ENCODE peak calls at places on chromosomes 6 and 20, in four cellular contexts. K is spleen, O is stomach, B is pancreas. M is an unnamed sample.

GRCh38 chr6:109059148-109059547 is 35.5 kb downstream of the SESN1 start:
- DNase-seq in K (no peak), O (no peak), B (no peak), M (no peak)

GRCh38 chr6:52834481-52834880 is 6.1 kb downstream of the GSTA5 start:
- DNase-seq in O (no peak), K (no peak), B (no peak), M (no peak)

GRCh38 chr20:57385940-57386339 is 5.3 kb upstream of the RBM38 start:
- DNase-seq in O (no peak), K (peak; percentile 70), B (peak; percentile 7), M (no peak)

GRCh38 chr6:119749341-119749740 is 399.8 kb upstream of the MAN1A1 start:
- DNase-seq in K (no peak), O (no peak), B (no peak), M (no peak)

GRCh38 chr6:10690651-10691445 is 3.6 kb downstream of the C6orf52 start:
- DNase-seq in O (no peak), B (no peak), K (no peak), M (no peak)

GRCh38 chr6:158014505-158015187 is 33.0 kb downstream of the SYNJ2 start:
- DNase-seq in O (no peak), K (peak; percentile 48), B (no peak), M (no peak)

GRCh38 chr20:7841967-7842301 is 98.3 kb downstream of the HAO1 start:
- DNase-seq in K (no peak), O (no peak), B (no peak), M (peak; percentile 82)

GRCh38 chr20:47500554-47500953 is 1.1 kb upstream of the NCOA3 start:
- DNase-seq in O (no peak), B (no peak), K (no peak), M (no peak)

GRCh38 chr20:24289737-24290481 is 179.5 kb upstream of the SYNDIG1 start:
- DNase-seq in O (no peak), K (no peak), B (no peak), M (no peak)

GRCh38 chr20:62519826-62520225 is 44.0 kb upstream of the GATA5 start:
- DNase-seq in O (no peak), K (no peak), B (no peak), M (no peak)

GRCh38 chr6:98946877-98947410 is 802 bp downstream of the FBXL4 start:
- DNase-seq in B (peak; percentile 38), K (peak; percentile 85), O (peak; percentile 53), M (no peak)

GRCh38 chr6:53273356-53273755 is 75.4 kb downstream of the ELOVL5 start:
- DNase-seq in O (no peak), B (no peak), K (no peak), M (no peak)

GRCh38 chr6:52019092-52019491 is 68.3 kb downstream of the PKHD1 start:
- DNase-seq in B (no peak), K (no peak), O (no peak), M (no peak)

GRCh38 chr6:45209762-45210161 is 118.4 kb upstream of the RUNX2 start:
- DNase-seq in O (no peak), K (no peak), B (no peak), M (no peak)

GRCh38 chr6:148538251-148539190 is 195.9 kb downstream of the SASH1 start:
- DNase-seq in O (no peak), K (no peak), B (no peak), M (no peak)

GRCh38 chr20:11755071-11755881 is 162.4 kb upstream of the BTBD3 start:
- DNase-seq in O (no peak), K (no peak), B (no peak), M (peak; percentile 2)
- TF ChIP-seq CTCF in O (no peak), K (no peak), B (no peak), M (no peak)

DNA sequence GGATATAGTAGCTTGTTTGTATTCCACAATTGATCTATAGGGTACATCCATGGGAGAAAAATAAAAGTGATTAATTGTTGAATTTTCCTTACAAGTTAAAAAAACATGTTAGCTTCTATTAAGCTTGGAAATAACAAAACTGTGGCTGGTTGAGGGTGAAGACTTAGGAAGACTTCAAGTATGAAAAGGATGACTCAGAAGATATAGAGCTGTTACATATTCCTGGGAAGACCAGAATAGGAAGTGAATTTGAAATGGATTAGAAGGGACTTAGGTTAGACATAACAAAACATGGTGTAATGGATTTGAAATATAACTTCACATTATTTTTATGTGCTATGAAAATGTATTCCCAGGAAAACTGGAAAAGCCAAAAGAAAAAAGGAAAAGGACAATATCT is 732.2 kb downstream of the HDGFL1 start:
- DNase-seq in K (no peak), B (no peak), O (no peak), M (no peak)
- H3K4me3 ChIP-seq in K (no peak overlapping the region), B (no peak overlapping the region), O (no peak overlapping the region), M (no peak overlapping the region)

GRCh38 chr20:3111507-3111906 is 27.0 kb upstream of the AVP start:
- DNase-seq in K (no peak), O (no peak), B (no peak), M (no peak)

GRCh38 chr20:3116341-3116740 is 31.8 kb upstream of the AVP start:
- DNase-seq in B (no peak), K (no peak), O (no peak), M (no peak)

GRCh38 chr20:3111995-3112394 is 27.5 kb upstream of the AVP start:
- DNase-seq in K (no peak), O (no peak), B (no peak), M (no peak)

GRCh38 chr20:3119044-3119443 is 34.5 kb upstream of the AVP start:
- DNase-seq in K (no peak), B (no peak), O (no peak), M (no peak)

DNA sequence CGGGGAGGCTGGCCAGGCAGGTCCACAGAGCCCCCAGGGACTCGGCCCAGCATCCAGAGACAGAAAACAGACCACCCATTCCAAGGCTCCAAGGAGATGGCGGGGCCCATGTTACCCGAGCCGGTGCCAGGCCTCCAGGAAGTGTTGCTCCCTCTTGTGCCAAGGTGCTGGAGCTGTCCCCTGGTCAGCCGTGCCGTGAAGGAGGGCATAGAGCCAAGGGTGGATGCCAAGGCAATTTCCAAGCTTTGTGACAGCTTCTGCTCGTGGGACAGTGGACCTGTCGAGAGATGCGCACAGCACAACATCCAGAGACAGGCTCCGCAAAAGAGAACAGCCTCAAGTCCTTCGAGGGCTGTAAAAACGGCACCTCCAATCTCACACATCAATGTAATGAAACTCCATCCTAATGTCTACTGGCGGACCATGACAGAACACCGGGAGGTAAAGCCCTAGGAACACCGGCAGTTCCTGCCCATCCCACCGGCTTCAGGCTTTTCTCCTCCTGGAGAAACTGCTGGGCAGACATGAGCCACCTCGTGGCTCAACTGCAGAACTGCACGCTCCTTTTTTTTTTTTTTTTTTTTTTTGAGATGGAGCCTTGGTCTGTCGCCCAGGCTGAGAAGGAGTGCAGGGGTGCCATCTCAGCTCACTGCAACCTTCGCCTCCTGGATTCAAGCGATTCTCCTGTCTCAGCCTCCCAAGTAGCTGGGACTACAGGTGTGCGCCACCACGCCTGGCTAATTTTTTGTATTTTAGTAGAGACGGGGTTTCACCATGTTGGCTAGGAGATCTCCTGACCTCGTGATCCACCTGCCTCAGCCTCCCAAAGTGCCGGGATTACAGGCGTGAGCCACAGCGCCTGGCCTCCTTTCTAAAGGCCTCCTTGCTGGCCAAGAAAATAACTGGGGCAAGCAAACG is 30.9 kb upstream of the AVP start:
- DNase-seq in B (peak; percentile 32), K (no peak), O (no peak), M (no peak)
- TF ChIP-seq CTCF in B (peak; percentile 79), K (peak; percentile 77), O (peak; percentile 74), M (peak; percentile 75)

GRCh38 chr6:16487953-16488674 is 249.7 kb downstream of the GMPR start:
- DNase-seq in K (no peak), B (no peak), O (no peak), M (no peak)
- H3K4me3 ChIP-seq in K (no peak overlapping the region), B (no peak overlapping the region), O (no peak overlapping the region), M (no peak overlapping the region)

DNA sequence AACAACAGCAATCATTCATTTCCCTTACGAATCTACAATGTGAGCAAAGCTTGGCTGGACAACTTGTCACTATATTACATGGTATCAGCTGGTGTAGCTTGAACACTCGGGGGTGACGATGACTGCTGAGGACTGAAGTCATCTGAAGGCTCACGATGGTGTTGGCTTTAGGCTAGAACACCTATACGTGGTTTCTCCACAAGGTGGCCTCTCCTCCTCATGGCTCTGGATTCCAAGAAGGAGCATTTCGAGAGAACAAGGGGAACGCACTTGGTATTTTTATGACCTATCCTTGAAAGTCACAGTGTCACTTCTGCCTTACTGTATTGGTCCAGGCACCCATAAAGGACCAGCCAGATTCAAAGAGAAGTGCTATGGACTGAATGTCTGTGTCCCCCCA is 37.5 kb upstream of the ADGRF1 start:
- DNase-seq in B (no peak), O (no peak), K (no peak), M (no peak)
- TF ChIP-seq CTCF in B (no peak), O (no peak), K (no peak), M (peak; percentile 40)

M was measured in epithelial cell of proximal tubule.